ENCODE peak calls at places on chromosomes 4 and X, in six cellular contexts. E, L, I, V, T and D are unnamed samples.

GRCh38 chr4:145279122-145279960 is 99.0 kb upstream of the OTUD4 start:
- DNase-seq in E (no peak), L (no peak), I (no peak), V (peak; percentile 77), T (no peak), D (no peak)

GRCh38 chr4:187656953-187657352 is 338.6 kb upstream of the ZFP42 start:
- DNase-seq in E (no peak), L (no peak), I (no peak), V (peak; percentile 2), T (no peak), D (no peak)

GRCh38 chr4:161642708-161643107 is 521.1 kb downstream of the FSTL5 start:
- DNase-seq in E (no peak), L (no peak), I (peak; percentile 3), V (no peak), T (no peak), D (no peak)

GRCh38 chrX:49232525-49232924 is 615 bp downstream of the CACNA1F start:
- DNase-seq in E (no peak), L (no peak), I (no peak), V (no peak), T (no peak), D (no peak)

GRCh38 chr4:141686929-141687328 is 50.5 kb downstream of the IL15 start:
- DNase-seq in E (no peak), L (no peak), I (peak; percentile 91), V (no peak), T (no peak), D (no peak)

GRCh38 chrX:13552892-13553291 is 16.5 kb upstream of the EGFL6 start:
- DNase-seq in E (no peak), L (no peak), I (no peak), V (no peak), T (no peak), D (no peak)

GRCh38 chr4:25792200-25792791 is 70.5 kb downstream of the SEL1L3 start:
- DNase-seq in E (no peak), L (no peak), I (peak; percentile 79), V (peak; percentile 13), T (no peak), D (peak; percentile 7)

GRCh38 chrX:68938244-68939004 is 109.6 kb downstream of the EFNB1 start:
- DNase-seq in E (no peak), L (no peak), I (no peak), V (no peak), T (no peak), D (no peak)

GRCh38 chrX:132435222-132435621 is 53.6 kb downstream of the MBNL3 start:
- DNase-seq in E (no peak), L (no peak), I (no peak), V (peak; percentile 11), T (no peak), D (no peak)

GRCh38 chr4:83114576-83114975 is at the start of gene PLAC8:
- DNase-seq in E (no peak), L (no peak), I (peak; percentile 52), V (no peak), T (no peak), D (no peak)

GRCh38 chr4:137627938-137628460 is 95.7 kb upstream of the PCDH18 start:
- DNase-seq in E (no peak), L (no peak), I (no peak), V (no peak), T (no peak), D (no peak)

GRCh38 chr4:139794158-139794954 is 128.7 kb downstream of the MGST2 start:
- DNase-seq in E (no peak), L (no peak), I (no peak), V (peak; percentile 7), T (no peak), D (no peak)

GRCh38 chr4:10015140-10015753 is 6.0 kb downstream of the SLC2A9 start:
- DNase-seq in E (no peak), L (no peak), I (peak; percentile 62), V (no peak), T (peak; percentile 46), D (peak; percentile 45)

GRCh38 chr4:5224340-5224739 is 173.1 kb downstream of the STK32B start:
- DNase-seq in E (no peak), L (no peak), I (no peak), V (no peak), T (no peak), D (no peak)

GRCh38 chrX:32744906-32745305 is 466.4 kb downstream of the DMD start:
- DNase-seq in E (no peak), L (no peak), I (no peak), V (no peak), T (no peak), D (no peak)

GRCh38 chr4:23235613-23236390 is 543.1 kb downstream of the GBA3 start:
- DNase-seq in E (no peak), L (no peak), I (no peak), V (no peak), T (no peak), D (no peak)

GRCh38 chrX:109952985-109953905 is 49.7 kb upstream of the TMEM164 start:
- DNase-seq in E (no peak), L (no peak), I (no peak), V (peak; percentile 3), T (no peak), D (no peak)

GRCh38 chr4:183600189-183600685 is 58.7 kb downstream of the RWDD4 start:
- DNase-seq in E (no peak), L (no peak), I (peak; percentile 5), V (no peak), T (no peak), D (no peak)

GRCh38 chrX:110087485-110088356 is 84.8 kb downstream of the TMEM164 start:
- DNase-seq in E (no peak), L (no peak), I (peak; percentile 54), V (peak; percentile 95), T (no peak), D (peak; percentile 72)

GRCh38 chr4:89586318-89586717 is 250.6 kb downstream of the SNCA start:
- DNase-seq in E (no peak), L (no peak), I (no peak), V (no peak), T (no peak), D (peak; percentile 1)

GRCh38 chrX:15888062-15888461 is 33.4 kb upstream of the AP1S2 start:
- DNase-seq in E (no peak), L (no peak), I (no peak), V (no peak), T (no peak), D (no peak)

GRCh38 chr4:7710576-7711329 is 228.9 kb downstream of the AFAP1 start:
- DNase-seq in E (no peak), L (no peak), I (no peak), V (no peak), T (no peak), D (no peak)

GRCh38 chrX:47177079-47177478 is 16.6 kb upstream of the UBA1 start:
- DNase-seq in E (no peak), L (no peak), I (no peak), V (no peak), T (no peak), D (no peak)

GRCh38 chr4:176009254-176009653 is 56.4 kb upstream of the WDR17 start:
- DNase-seq in E (no peak), L (no peak), I (no peak), V (no peak), T (no peak), D (no peak)

GRCh38 chr4:106036334-106036733 is 141.1 kb downstream of the NPNT start:
- DNase-seq in E (no peak), L (no peak), I (no peak), V (no peak), T (no peak), D (no peak)

GRCh38 chr4:34720563-34720962 is 1523.8 kb downstream of the ARAP2 start:
- DNase-seq in E (no peak), L (no peak), I (peak; percentile 48), V (peak; percentile 5), T (no peak), D (peak; percentile 9)

GRCh38 chr4:25759101-25759500 is 103.5 kb downstream of the SLC34A2 start:
- DNase-seq in E (no peak), L (no peak), I (no peak), V (no peak), T (no peak), D (no peak)

GRCh38 chr4:183118585-183118984 is 19.5 kb downstream of the WWC2 start:
- DNase-seq in E (no peak), L (no peak), I (no peak), V (peak; percentile 83), T (no peak), D (peak; percentile 87)

GRCh38 chr4:143559757-143560147 is 46.2 kb downstream of the SMARCA5 start:
- DNase-seq in E (no peak), L (peak; percentile 0), I (no peak), V (no peak), T (no peak), D (no peak)

GRCh38 chrX:48695925-48696300 is 621 bp upstream of the SUV39H1 start:
- DNase-seq in E (no peak), L (no peak), I (no peak), V (no peak), T (no peak), D (no peak)

GRCh38 chr4:98801259-98801725 is 127.6 kb downstream of the EIF4E start:
- DNase-seq in E (no peak), L (no peak), I (no peak), V (no peak), T (peak; percentile 54), D (no peak)

GRCh38 chr4:142845293-142846070 is 619 bp downstream of the INPP4B start:
- DNase-seq in E (no peak), L (no peak), I (no peak), V (no peak), T (no peak), D (peak; percentile 17)

GRCh38 chr4:88341227-88342192 is 37.1 kb upstream of the HERC6 start:
- DNase-seq in E (no peak), L (no peak), I (no peak), V (peak; percentile 88), T (no peak), D (peak; percentile 24)